ENCODE peak calls at places on chromosomes 4 and X, in nine cellular contexts. X is AG04450; K is cardiac muscle cell; I is CD8-positive, alpha-beta memory T cell; S is GM23248; U is heart right ventricle; Y is ovary; T is Panc1; W is RWPE1. R is an unnamed sample.

GRCh38 chr4:83082777-83083176 is 31.8 kb downstream of the PLAC8 start:
- DNase-seq in X (no peak), K (peak), I (no peak), S (peak), U (no peak), Y (no peak), T (no peak), W (no peak), R (no peak)

GRCh38 chrX:47091149-47091775 is 13.0 kb downstream of the RGN start:
- DNase-seq in X (no peak), K (peak), I (no peak), S (no peak), U (no peak), Y (no peak), T (no peak), W (no peak), R (no peak)

GRCh38 chr4:85370400-85371032 is 104.4 kb upstream of the ARHGAP24 start:
- DNase-seq in X (no peak), K (peak), I (no peak), S (peak), U (peak), Y (no peak), T (peak), W (peak), R (no peak)

GRCh38 chrX:136691028-136691809 is 43.3 kb downstream of the CD40LG start:
- DNase-seq in X (no peak), K (no peak), I (no peak), S (no peak), U (no peak), Y (no peak), T (no peak), W (peak), R (no peak)

GRCh38 chr4:127622923-127623754 is 9.6 kb upstream of the INTU start:
- DNase-seq in X (no peak), K (peak), I (no peak), S (peak), U (no peak), Y (peak), T (no peak), W (peak), R (no peak)

GRCh38 chr4:128540122-128540521 is 252.5 kb upstream of the PGRMC2 start:
- DNase-seq in X (no peak), K (no peak), I (no peak), S (no peak), U (no peak), Y (no peak), T (no peak), W (no peak), R (no peak)

GRCh38 chr4:91502365-91502764 is 801.4 kb upstream of the GRID2 start:
- DNase-seq in X (no peak), K (peak), I (no peak), S (no peak), U (no peak), Y (no peak), T (no peak), W (no peak), R (no peak)

GRCh38 chrX:130801901-130802300 is 101.1 kb downstream of the ENOX2 start:
- DNase-seq in X (no peak), K (peak), I (no peak), S (no peak), U (no peak), Y (no peak), T (no peak), W (no peak), R (no peak)

GRCh38 chr4:80112236-80112635 is 39.2 kb upstream of the ANTXR2 start:
- DNase-seq in X (no peak), K (peak), I (no peak), S (peak), U (peak), Y (no peak), T (no peak), W (no peak), R (no peak)

GRCh38 chr4:864456-865120 is 38.7 kb upstream of the CPLX1 start:
- DNase-seq in X (no peak), K (no peak), I (no peak), S (no peak), U (no peak), Y (no peak), T (no peak), W (no peak), R (no peak)

GRCh38 chrX:17025903-17026302 is 79.4 kb downstream of the REPS2 start:
- DNase-seq in X (no peak), K (no peak), I (no peak), S (no peak), U (no peak), Y (no peak), T (no peak), W (no peak), R (no peak)

GRCh38 chr4:23368081-23368697 is 521.7 kb downstream of the PPARGC1A start:
- DNase-seq in X (no peak), K (peak), I (no peak), S (no peak), U (peak), Y (no peak), T (no peak), W (no peak), R (no peak)

GRCh38 chr4:175536852-175537453 is 275.1 kb downstream of the GPM6A start:
- DNase-seq in X (peak), K (peak), I (no peak), S (peak), U (no peak), Y (no peak), T (peak), W (peak), R (no peak)

GRCh38 chrX:39480966-39481365 is 616.8 kb downstream of the BCOR start:
- DNase-seq in X (no peak), K (no peak), I (no peak), S (no peak), U (no peak), Y (no peak), T (no peak), W (no peak), R (no peak)

GRCh38 chrX:68989865-68990606 is 161.2 kb downstream of the EFNB1 start:
- DNase-seq in X (peak), K (peak), I (no peak), S (peak), U (peak), Y (no peak), T (no peak), W (no peak), R (no peak)

GRCh38 chr4:134027931-134028330 is 173.7 kb downstream of the PABPC4L start:
- DNase-seq in X (peak), K (peak), I (no peak), S (peak), U (no peak), Y (no peak), T (peak), W (peak), R (no peak)

GRCh38 chr4:170464614-170465197 is 374.9 kb upstream of the AADAT start:
- DNase-seq in X (no peak), K (no peak), I (no peak), S (no peak), U (no peak), Y (no peak), T (no peak), W (no peak), R (no peak)

GRCh38 chrX:111164728-111165127 is 68.7 kb downstream of the PAK3 start:
- DNase-seq in X (no peak), K (peak), I (no peak), S (peak), U (no peak), Y (no peak), T (no peak), W (no peak), R (no peak)

GRCh38 chr4:62709618-62710252 is 1509.6 kb downstream of the ADGRL3 start:
- DNase-seq in X (no peak), K (peak), I (no peak), S (peak), U (no peak), Y (no peak), T (no peak), W (peak), R (no peak)

GRCh38 chr4:1939664-1940509 is 68.7 kb downstream of the NSD2 start:
- DNase-seq in X (peak), K (peak), I (no peak), S (peak), U (no peak), Y (no peak), T (no peak), W (peak), R (no peak)
- H3K27ac ChIP-seq in X (peak), K (peak), I (no peak), S (peak), U (no peak), Y (no peak), T (no peak), W (peak), R (peak)

DNA sequence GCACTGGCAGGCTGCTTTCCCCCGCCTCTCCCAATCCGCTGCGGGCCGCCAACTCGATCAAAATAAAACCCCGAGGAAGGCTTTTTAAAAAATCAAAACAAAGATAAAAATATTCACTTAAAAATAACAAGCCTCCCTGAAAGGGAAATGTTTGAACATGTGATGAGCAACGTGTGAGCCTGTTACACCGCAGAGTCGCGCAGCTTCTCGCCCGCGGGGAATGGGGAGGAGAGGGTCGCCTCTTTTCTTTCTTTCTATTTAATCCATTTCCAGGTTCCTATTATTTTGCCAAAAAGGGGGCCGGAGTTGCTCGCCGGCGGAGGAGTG is 326.0 kb upstream of the F9 start:
- DNase-seq in X (no peak), K (no peak), I (no peak), S (no peak), U (no peak), Y (no peak), T (no peak), W (no peak), R (no peak)
- H3K27ac ChIP-seq in X (no peak), K (no peak), I (no peak), S (no peak), U (no peak), Y (no peak), T (no peak), W (no peak), R (no peak)

GRCh38 chr4:2835978-2836377 is 7.7 kb upstream of the ADD1 start:
- DNase-seq in X (no peak), K (no peak), I (no peak), S (no peak), U (no peak), Y (peak), T (no peak), W (no peak), R (no peak)

GRCh38 chr4:2837110-2837903 is 6.3 kb upstream of the ADD1 start:
- DNase-seq in X (no peak), K (no peak), I (no peak), S (no peak), U (no peak), Y (no peak), T (no peak), W (no peak), R (no peak)

GRCh38 chr4:2834001-2834921 is 9.4 kb upstream of the ADD1 start:
- DNase-seq in X (no peak), K (no peak), I (no peak), S (no peak), U (no peak), Y (peak), T (no peak), W (no peak), R (no peak)

GRCh38 chr4:2837904-2838496 is 5.6 kb upstream of the ADD1 start:
- DNase-seq in X (no peak), K (peak), I (peak), S (peak), U (peak), Y (peak), T (no peak), W (no peak), R (peak)

GRCh38 chr4:2836391-2836859 is 7.2 kb upstream of the ADD1 start:
- DNase-seq in X (no peak), K (no peak), I (no peak), S (no peak), U (no peak), Y (no peak), T (no peak), W (no peak), R (no peak)
- H3K27ac ChIP-seq in X (no peak), K (no peak), I (peak), S (no peak), U (peak), Y (peak), T (no peak), W (peak), R (no peak)

DNA sequence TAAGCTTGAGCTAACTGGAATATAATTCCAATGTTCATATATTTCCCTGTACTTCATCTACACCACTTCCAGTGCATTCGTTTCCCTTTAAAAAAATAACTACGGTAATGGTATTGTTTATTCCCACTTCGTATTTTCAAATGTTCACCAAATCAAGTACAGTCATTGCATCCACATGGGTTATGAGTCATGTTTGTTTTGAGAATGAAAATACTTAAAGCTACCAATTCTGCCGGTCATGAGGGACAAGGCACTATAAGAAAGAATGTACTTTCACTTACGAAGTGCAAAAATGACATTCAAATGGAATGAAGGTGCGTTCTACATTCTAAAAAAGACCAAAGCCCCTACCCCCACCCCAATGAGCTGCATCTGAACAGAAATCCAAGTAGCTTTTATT is 174.4 kb upstream of the FGF13 start:
- DNase-seq in X (no peak), K (no peak), I (no peak), S (peak), U (no peak), Y (no peak), T (no peak), W (no peak), R (no peak)
- H3K27ac ChIP-seq in X (no peak), K (no peak), I (no peak), S (peak), U (no peak), Y (no peak), T (no peak), W (no peak), R (no peak)

GRCh38 chr4:74555843-74556242 is 110.9 kb downstream of the AREG start:
- DNase-seq in X (no peak), K (no peak), I (no peak), S (no peak), U (no peak), Y (no peak), T (no peak), W (no peak), R (no peak)
- H3K27ac ChIP-seq in X (no peak), K (no peak), I (no peak), S (no peak), U (no peak), Y (no peak), T (no peak), W (no peak), R (no peak)

DNA sequence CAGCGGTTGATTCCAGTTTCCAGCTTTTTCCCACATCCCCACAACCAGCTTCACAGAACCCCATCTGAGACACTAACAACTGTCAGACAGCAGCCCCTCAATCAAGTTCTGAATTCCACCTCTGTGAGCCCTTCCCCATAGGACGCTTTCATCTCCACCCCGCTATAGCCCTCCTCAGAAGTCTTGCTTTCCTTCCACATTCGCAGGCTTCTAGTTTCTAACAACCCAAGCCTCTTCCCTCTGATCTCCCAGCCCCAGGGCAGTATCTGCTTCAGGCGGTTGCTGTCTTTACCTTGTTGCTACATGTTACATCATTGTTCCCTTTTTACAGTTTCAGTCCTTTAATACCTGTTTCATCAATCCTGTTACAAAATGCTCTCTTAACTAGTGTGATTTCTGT is 164.9 kb upstream of the SLIT2 start:
- DNase-seq in X (no peak), K (no peak), I (no peak), S (peak), U (no peak), Y (no peak), T (no peak), W (no peak), R (no peak)
- H3K27ac ChIP-seq in X (no peak), K (no peak), I (no peak), S (peak), U (no peak), Y (no peak), T (no peak), W (no peak), R (no peak)

GRCh38 chr4:73823756-73824155 is 12.7 kb upstream of the CXCL6 start:
- DNase-seq in X (no peak), K (no peak), I (no peak), S (no peak), U (no peak), Y (no peak), T (no peak), W (no peak), R (no peak)

GRCh38 chr4:73821325-73821724 is 15.2 kb upstream of the CXCL6 start:
- DNase-seq in X (no peak), K (peak), I (no peak), S (no peak), U (no peak), Y (no peak), T (no peak), W (no peak), R (no peak)

GRCh38 chr4:73817341-73817740 is 19.1 kb upstream of the CXCL6 start:
- DNase-seq in X (no peak), K (no peak), I (no peak), S (no peak), U (no peak), Y (no peak), T (no peak), W (no peak), R (no peak)

GRCh38 chr4:73822389-73822788 is 14.1 kb upstream of the CXCL6 start:
- DNase-seq in X (no peak), K (no peak), I (no peak), S (peak), U (no peak), Y (no peak), T (no peak), W (peak), R (no peak)

GRCh38 chr4:73822812-73823480 is 13.5 kb upstream of the CXCL6 start:
- DNase-seq in X (no peak), K (peak), I (no peak), S (no peak), U (no peak), Y (no peak), T (no peak), W (no peak), R (no peak)
- H3K27ac ChIP-seq in X (no peak), K (no peak), I (no peak), S (no peak), U (no peak), Y (no peak), T (no peak), W (no peak), R (no peak)

GRCh38 chr4:5772528-5773270 is 61.7 kb downstream of the EVC start:
- DNase-seq in X (no peak), K (no peak), I (no peak), S (no peak), U (no peak), Y (no peak), T (no peak), W (no peak), R (peak)
- H3K27ac ChIP-seq in X (peak), K (no peak), I (no peak), S (peak), U (no peak), Y (no peak), T (no peak), W (peak), R (no peak)

DNA sequence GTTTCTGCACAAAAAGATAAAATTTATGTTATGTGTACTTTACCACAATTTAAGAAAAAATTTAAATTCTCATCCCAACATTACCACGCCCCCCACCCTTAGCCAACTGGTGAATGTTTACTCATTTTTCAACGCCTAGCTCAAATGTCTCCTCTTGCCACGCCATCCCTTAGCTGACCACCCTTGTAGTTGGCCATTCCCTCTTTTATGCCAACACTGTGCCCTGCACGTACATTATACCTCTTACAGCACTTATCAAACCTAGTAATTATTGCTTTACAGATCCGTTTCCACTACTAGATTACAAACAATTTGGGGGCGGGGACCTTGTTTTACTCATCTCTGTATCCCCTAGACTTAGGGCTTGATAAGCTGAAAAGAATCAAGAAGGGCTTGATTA is 644 bp downstream of the ERCC6L start:
- DNase-seq in X (no peak), K (no peak), I (no peak), S (peak), U (no peak), Y (no peak), T (no peak), W (peak), R (no peak)
- H3K27ac ChIP-seq in X (no peak), K (no peak), I (no peak), S (peak), U (no peak), Y (no peak), T (peak), W (peak), R (no peak)

DNA sequence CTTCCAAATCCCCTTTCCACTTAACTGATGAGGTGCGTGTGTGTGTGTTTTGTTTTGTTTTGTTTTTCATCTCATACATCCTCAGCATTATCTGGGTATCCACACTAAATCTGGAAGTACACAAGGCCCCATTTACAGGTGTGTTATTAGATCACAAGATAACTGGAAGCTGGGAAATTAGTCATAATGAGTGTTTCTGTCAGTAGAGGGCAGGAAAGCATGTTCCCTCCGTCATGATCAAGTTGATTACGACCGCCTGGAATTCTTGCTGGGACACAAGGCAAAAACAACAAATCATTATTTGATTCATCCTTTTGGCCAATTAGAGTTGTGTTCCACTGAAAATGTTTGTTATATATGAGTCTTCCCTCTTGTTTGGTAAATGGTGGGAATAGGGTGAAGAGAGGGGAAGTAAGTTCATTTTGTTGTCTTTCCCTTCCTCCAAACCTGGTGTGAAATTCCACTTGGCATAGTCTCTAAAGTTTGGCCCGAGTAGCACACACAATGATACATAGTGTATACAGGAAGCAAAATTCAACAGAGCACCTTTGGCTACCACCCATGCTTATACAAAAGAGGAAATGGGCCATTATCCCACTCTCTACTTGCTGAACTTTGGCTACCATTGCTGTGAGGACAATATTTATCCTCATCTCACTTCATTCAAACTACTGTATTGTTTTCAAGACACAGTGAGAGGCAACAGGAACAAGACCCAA is 33.3 kb upstream of the TLL1 start:
- DNase-seq in X (no peak), K (no peak), I (no peak), S (no peak), U (no peak), Y (no peak), T (no peak), W (no peak), R (no peak)
- H3K27ac ChIP-seq in X (no peak), K (no peak), I (no peak), S (no peak), U (peak), Y (no peak), T (no peak), W (no peak), R (peak)